ENCODE peak calls at places on chromosome 3, in six cellular contexts. One of them, this sample, is unnamed.
A peak's percentile ranks its signal among the peaks of the same experiment; 100 is the strongest.

GRCh38 chr3:29382399-29382798 is 101.5 kb downstream of the RBMS3 start:
- DNase-seq in HepG2: no peak
- DNase-seq in colonic mucosa: no peak
- DNase-seq in naive thymus-derived CD4-positive, alpha-beta T cell: no peak
- DNase-seq in sigmoid colon: peak; percentile 68
- DNase-seq in tibial nerve: no peak
- DNase-seq in this sample: no peak

GRCh38 chr3:40680685-40681657 is 156.2 kb downstream of the ZNF621 start:
- DNase-seq in HepG2: no peak
- DNase-seq in colonic mucosa: no peak
- DNase-seq in naive thymus-derived CD4-positive, alpha-beta T cell: no peak
- DNase-seq in sigmoid colon: no peak
- DNase-seq in tibial nerve: no peak
- DNase-seq in this sample: no peak

GRCh38 chr3:193655827-193656433 is 62.9 kb downstream of the OPA1 start:
- DNase-seq in HepG2: no peak
- DNase-seq in colonic mucosa: no peak
- DNase-seq in naive thymus-derived CD4-positive, alpha-beta T cell: no peak
- DNase-seq in sigmoid colon: no peak
- DNase-seq in tibial nerve: no peak
- DNase-seq in this sample: no peak

GRCh38 chr3:17745301-17745700 is 2.9 kb upstream of the TBC1D5 start:
- DNase-seq in HepG2: no peak
- DNase-seq in colonic mucosa: no peak
- DNase-seq in naive thymus-derived CD4-positive, alpha-beta T cell: no peak
- DNase-seq in sigmoid colon: no peak
- DNase-seq in tibial nerve: no peak
- DNase-seq in this sample: no peak

GRCh38 chr3:128605091-128606046 is 45.2 kb downstream of the RPN1 start:
- DNase-seq in HepG2: peak; percentile 89
- DNase-seq in colonic mucosa: no peak
- DNase-seq in naive thymus-derived CD4-positive, alpha-beta T cell: no peak
- DNase-seq in sigmoid colon: no peak
- DNase-seq in tibial nerve: no peak
- DNase-seq in this sample: no peak

GRCh38 chr3:173875790-173876189 is 478.2 kb downstream of the NLGN1 start:
- DNase-seq in HepG2: no peak
- DNase-seq in colonic mucosa: no peak
- DNase-seq in naive thymus-derived CD4-positive, alpha-beta T cell: no peak
- DNase-seq in sigmoid colon: no peak
- DNase-seq in tibial nerve: no peak
- DNase-seq in this sample: no peak

GRCh38 chr3:77038468-77038927 is 1.4 kb upstream of the ROBO2 start:
- DNase-seq in HepG2: peak; percentile 68
- DNase-seq in colonic mucosa: peak; percentile 44
- DNase-seq in naive thymus-derived CD4-positive, alpha-beta T cell: no peak
- DNase-seq in sigmoid colon: peak; percentile 87
- DNase-seq in tibial nerve: peak; percentile 44
- DNase-seq in this sample: no peak

GRCh38 chr3:31041161-31041978 is 146.9 kb upstream of the GADL1 start:
- DNase-seq in HepG2: peak; percentile 25
- DNase-seq in colonic mucosa: no peak
- DNase-seq in naive thymus-derived CD4-positive, alpha-beta T cell: no peak
- DNase-seq in sigmoid colon: no peak
- DNase-seq in tibial nerve: no peak
- DNase-seq in this sample: peak; percentile 33

GRCh38 chr3:160152638-160153037 is 72.6 kb upstream of the C3orf80 start:
- DNase-seq in HepG2: no peak
- DNase-seq in colonic mucosa: no peak
- DNase-seq in naive thymus-derived CD4-positive, alpha-beta T cell: no peak
- DNase-seq in sigmoid colon: no peak
- DNase-seq in tibial nerve: no peak
- DNase-seq in this sample: no peak

GRCh38 chr3:65974505-65974904 is 64.2 kb downstream of the MAGI1 start:
- DNase-seq in HepG2: no peak
- DNase-seq in colonic mucosa: no peak
- DNase-seq in naive thymus-derived CD4-positive, alpha-beta T cell: no peak
- DNase-seq in sigmoid colon: no peak
- DNase-seq in tibial nerve: no peak
- DNase-seq in this sample: no peak

GRCh38 chr3:42120866-42121265 is 29.7 kb downstream of the TRAK1 start:
- DNase-seq in HepG2: no peak
- DNase-seq in colonic mucosa: no peak
- DNase-seq in naive thymus-derived CD4-positive, alpha-beta T cell: no peak
- DNase-seq in sigmoid colon: no peak
- DNase-seq in tibial nerve: no peak
- DNase-seq in this sample: no peak

GRCh38 chr3:169299129-169299528 is 364.4 kb downstream of the MECOM start:
- DNase-seq in HepG2: no peak
- DNase-seq in colonic mucosa: peak; percentile 79
- DNase-seq in naive thymus-derived CD4-positive, alpha-beta T cell: no peak
- DNase-seq in sigmoid colon: no peak
- DNase-seq in tibial nerve: no peak
- DNase-seq in this sample: no peak

GRCh38 chr3:171704002-171704401 is 106.3 kb downstream of the PLD1 start:
- DNase-seq in HepG2: peak; percentile 9
- DNase-seq in colonic mucosa: peak; percentile 52
- DNase-seq in naive thymus-derived CD4-positive, alpha-beta T cell: peak; percentile 4
- DNase-seq in sigmoid colon: no peak
- DNase-seq in tibial nerve: no peak
- DNase-seq in this sample: no peak

GRCh38 chr3:114213262-114213668 is 24.1 kb downstream of the ZNF80 start:
- DNase-seq in HepG2: no peak
- DNase-seq in colonic mucosa: no peak
- DNase-seq in naive thymus-derived CD4-positive, alpha-beta T cell: no peak
- DNase-seq in sigmoid colon: no peak
- DNase-seq in tibial nerve: no peak
- DNase-seq in this sample: no peak

GRCh38 chr3:74630602-74631001 is 16.1 kb upstream of the CNTN3 start:
- DNase-seq in HepG2: no peak
- DNase-seq in colonic mucosa: no peak
- DNase-seq in naive thymus-derived CD4-positive, alpha-beta T cell: no peak
- DNase-seq in sigmoid colon: no peak
- DNase-seq in tibial nerve: peak; percentile 43
- DNase-seq in this sample: no peak

GRCh38 chr3:170584585-170585007 is 1.3 kb downstream of the SLC7A14 start:
- DNase-seq in HepG2: peak; percentile 37
- DNase-seq in colonic mucosa: peak; percentile 62
- DNase-seq in naive thymus-derived CD4-positive, alpha-beta T cell: peak; percentile 38
- DNase-seq in sigmoid colon: peak; percentile 62
- DNase-seq in tibial nerve: peak; percentile 60
- DNase-seq in this sample: peak; percentile 79

GRCh38 chr3:116270053-116270452 is 175.2 kb downstream of the LSAMP start:
- DNase-seq in HepG2: no peak
- DNase-seq in colonic mucosa: no peak
- DNase-seq in naive thymus-derived CD4-positive, alpha-beta T cell: no peak
- DNase-seq in sigmoid colon: no peak
- DNase-seq in tibial nerve: no peak
- DNase-seq in this sample: no peak

GRCh38 chr3:137163241-137163916 is 205.6 kb downstream of the IL20RB start:
- DNase-seq in HepG2: no peak
- DNase-seq in colonic mucosa: no peak
- DNase-seq in naive thymus-derived CD4-positive, alpha-beta T cell: no peak
- DNase-seq in sigmoid colon: no peak
- DNase-seq in tibial nerve: peak; percentile 19
- DNase-seq in this sample: peak; percentile 29

GRCh38 chr3:46383211-46383945 is 12.6 kb downstream of the CCR5 start:
- DNase-seq in HepG2: no peak
- DNase-seq in colonic mucosa: peak; percentile 78
- DNase-seq in naive thymus-derived CD4-positive, alpha-beta T cell: no peak
- DNase-seq in sigmoid colon: no peak
- DNase-seq in tibial nerve: no peak
- DNase-seq in this sample: no peak

GRCh38 chr3:57805674-57806073 is 49.6 kb downstream of the SLMAP start:
- DNase-seq in HepG2: no peak
- DNase-seq in colonic mucosa: no peak
- DNase-seq in naive thymus-derived CD4-positive, alpha-beta T cell: no peak
- DNase-seq in sigmoid colon: no peak
- DNase-seq in tibial nerve: no peak
- DNase-seq in this sample: no peak

GRCh38 chr3:51622868-51623267 is 48.2 kb upstream of the TEX264 start:
- DNase-seq in HepG2: no peak
- DNase-seq in colonic mucosa: no peak
- DNase-seq in naive thymus-derived CD4-positive, alpha-beta T cell: no peak
- DNase-seq in sigmoid colon: no peak
- DNase-seq in tibial nerve: no peak
- DNase-seq in this sample: no peak

GRCh38 chr3:155908086-155908485 is 37.6 kb downstream of the GMPS start:
- DNase-seq in HepG2: no peak
- DNase-seq in colonic mucosa: no peak
- DNase-seq in naive thymus-derived CD4-positive, alpha-beta T cell: no peak
- DNase-seq in sigmoid colon: no peak
- DNase-seq in tibial nerve: no peak
- DNase-seq in this sample: no peak

GRCh38 chr3:19226516-19226915 is 78.2 kb downstream of the KCNH8 start:
- DNase-seq in HepG2: no peak
- DNase-seq in colonic mucosa: no peak
- DNase-seq in naive thymus-derived CD4-positive, alpha-beta T cell: no peak
- DNase-seq in sigmoid colon: no peak
- DNase-seq in tibial nerve: no peak
- DNase-seq in this sample: no peak

GRCh38 chr3:31567036-31567435 is 34.3 kb downstream of the STT3B start:
- DNase-seq in HepG2: peak; percentile 27
- DNase-seq in colonic mucosa: no peak
- DNase-seq in naive thymus-derived CD4-positive, alpha-beta T cell: peak; percentile 25
- DNase-seq in sigmoid colon: no peak
- DNase-seq in tibial nerve: no peak
- DNase-seq in this sample: no peak

GRCh38 chr3:15010664-15011063 is 54.5 kb downstream of the MRPS25 start:
- DNase-seq in HepG2: no peak
- DNase-seq in colonic mucosa: no peak
- DNase-seq in naive thymus-derived CD4-positive, alpha-beta T cell: no peak
- DNase-seq in sigmoid colon: no peak
- DNase-seq in tibial nerve: no peak
- DNase-seq in this sample: no peak
- H3K36me3 ChIP-seq in HepG2: peaks cover 50% of the 10 kb centered on the region
- H3K36me3 ChIP-seq in colonic mucosa: peaks cover 12% of the 10 kb centered on the region
- H3K36me3 ChIP-seq in naive thymus-derived CD4-positive, alpha-beta T cell: peaks cover 14% of the 10 kb centered on the region
- H3K36me3 ChIP-seq in sigmoid colon: peaks cover 18% of the 10 kb centered on the region
- H3K36me3 ChIP-seq in tibial nerve: peaks cover 8% of the 10 kb centered on the region
- H3K36me3 ChIP-seq in this sample: peaks cover 7% of the 10 kb centered on the region

DNA sequence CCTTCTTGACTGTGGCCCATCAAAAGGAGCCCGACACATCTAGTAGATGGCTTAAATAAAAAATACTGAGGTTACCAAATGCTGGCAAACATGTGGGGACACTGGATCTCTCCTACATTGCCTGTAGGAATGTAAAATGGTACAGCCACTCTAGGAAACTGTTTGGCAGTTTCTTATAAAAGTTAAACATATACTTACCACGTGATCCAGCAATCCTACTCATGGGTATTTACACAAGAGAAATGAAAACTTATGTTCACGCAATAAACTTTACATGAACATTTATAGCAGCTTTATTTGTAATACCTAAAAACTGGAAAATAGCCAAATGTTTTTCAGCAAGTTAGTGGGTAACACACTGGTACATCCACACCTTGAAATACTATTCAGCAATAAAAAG is 9.1 kb downstream of the ZBTB38 start:
- DNase-seq in HepG2: no peak
- DNase-seq in colonic mucosa: no peak
- DNase-seq in naive thymus-derived CD4-positive, alpha-beta T cell: no peak
- DNase-seq in sigmoid colon: no peak
- DNase-seq in tibial nerve: no peak
- DNase-seq in this sample: no peak
- H3K4me3 ChIP-seq in HepG2: no peak overlapping the region
- H3K4me3 ChIP-seq in colonic mucosa: no peak overlapping the region
- H3K4me3 ChIP-seq in naive thymus-derived CD4-positive, alpha-beta T cell: no peak overlapping the region
- H3K4me3 ChIP-seq in sigmoid colon: no peak overlapping the region
- H3K4me3 ChIP-seq in tibial nerve: no peak overlapping the region
- H3K4me3 ChIP-seq in this sample: no peak overlapping the region

GRCh38 chr3:126085276-126085675 is 1.4 kb upstream of the SLC41A3 start:
- DNase-seq in HepG2: no peak
- DNase-seq in colonic mucosa: no peak
- DNase-seq in naive thymus-derived CD4-positive, alpha-beta T cell: no peak
- DNase-seq in sigmoid colon: no peak
- DNase-seq in tibial nerve: no peak
- DNase-seq in this sample: no peak

GRCh38 chr3:126087552-126088175 is 3.7 kb upstream of the SLC41A3 start:
- DNase-seq in HepG2: no peak
- DNase-seq in colonic mucosa: no peak
- DNase-seq in naive thymus-derived CD4-positive, alpha-beta T cell: no peak
- DNase-seq in sigmoid colon: no peak
- DNase-seq in tibial nerve: no peak
- DNase-seq in this sample: no peak

GRCh38 chr3:126083913-126084514 is at the start of gene SLC41A3:
- DNase-seq in HepG2: peak; percentile 80
- DNase-seq in colonic mucosa: peak; percentile 93
- DNase-seq in naive thymus-derived CD4-positive, alpha-beta T cell: peak; percentile 88
- DNase-seq in sigmoid colon: peak; percentile 94
- DNase-seq in tibial nerve: peak; percentile 81
- DNase-seq in this sample: peak; percentile 35

GRCh38 chr3:126084667-126085180 is 800 bp upstream of the SLC41A3 start:
- DNase-seq in HepG2: no peak
- DNase-seq in colonic mucosa: no peak
- DNase-seq in naive thymus-derived CD4-positive, alpha-beta T cell: no peak
- DNase-seq in sigmoid colon: no peak
- DNase-seq in tibial nerve: no peak
- DNase-seq in this sample: no peak

DNA sequence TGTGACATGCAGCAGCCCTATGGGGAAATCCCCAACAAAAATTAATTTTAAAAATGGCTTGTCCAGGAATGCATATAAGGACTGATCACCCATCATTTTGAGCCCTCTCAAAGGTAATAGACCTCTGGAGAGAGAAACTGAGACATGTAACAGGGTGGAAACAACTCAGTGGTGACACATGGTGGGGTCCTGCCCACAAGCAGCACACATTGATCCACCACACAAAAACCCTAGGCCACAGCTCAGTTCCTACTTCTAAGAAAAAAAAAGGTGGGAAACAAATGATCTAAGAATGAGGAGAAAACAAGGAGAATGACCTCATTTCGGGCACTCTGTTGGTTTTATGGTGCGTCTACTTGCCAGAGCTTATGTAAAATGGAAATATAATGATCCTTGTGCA is 1.9 kb upstream of the SLC41A3 start:
- DNase-seq in HepG2: no peak
- DNase-seq in colonic mucosa: no peak
- DNase-seq in naive thymus-derived CD4-positive, alpha-beta T cell: no peak
- DNase-seq in sigmoid colon: no peak
- DNase-seq in tibial nerve: no peak
- DNase-seq in this sample: no peak
- H3K9me3 ChIP-seq in HepG2: peaks cover 25% of the 10 kb centered on the region
- H3K9me3 ChIP-seq in colonic mucosa: no peaks in the 10 kb centered on the region
- H3K9me3 ChIP-seq in naive thymus-derived CD4-positive, alpha-beta T cell: no peaks in the 10 kb centered on the region
- H3K9me3 ChIP-seq in sigmoid colon: no peaks in the 10 kb centered on the region
- H3K9me3 ChIP-seq in tibial nerve: no peaks in the 10 kb centered on the region
- H3K9me3 ChIP-seq in this sample: peaks cover 1% of the 10 kb centered on the region

GRCh38 chr3:32712506-32713055 is 27.6 kb downstream of the CNOT10 start:
- DNase-seq in HepG2: no peak
- DNase-seq in colonic mucosa: no peak
- DNase-seq in naive thymus-derived CD4-positive, alpha-beta T cell: no peak
- DNase-seq in sigmoid colon: no peak
- DNase-seq in tibial nerve: no peak
- DNase-seq in this sample: no peak
- H3K36me3 ChIP-seq in HepG2: peaks cover 54% of the 10 kb centered on the region
- H3K36me3 ChIP-seq in colonic mucosa: no peaks in the 10 kb centered on the region
- H3K36me3 ChIP-seq in naive thymus-derived CD4-positive, alpha-beta T cell: no peaks in the 10 kb centered on the region
- H3K36me3 ChIP-seq in sigmoid colon: peaks cover 18% of the 10 kb centered on the region
- H3K36me3 ChIP-seq in tibial nerve: peaks cover 4% of the 10 kb centered on the region
- H3K36me3 ChIP-seq in this sample: peaks cover 4% of the 10 kb centered on the region